ENCODE peak calls at places on chromosomes 2 and 18, in six cellular contexts. I is stomach, T is lower leg skin, D is prostate gland, N is heart left ventricle, F is IMR-90. O is an unnamed sample.

GRCh38 chr2:225124311-225124832 is 82.1 kb upstream of the DOCK10 start:
- DNase-seq in I (no peak), T (no peak), D (no peak), N (no peak), F (peak), O (no peak)

GRCh38 chr2:26767894-26768487 is 3.9 kb downstream of the SLC35F6 start:
- DNase-seq in I (peak), T (no peak), D (peak), N (no peak), F (no peak), O (no peak)

GRCh38 chr2:119756837-119757236 is 2.9 kb upstream of the PTPN4 start:
- DNase-seq in I (peak), T (no peak), D (no peak), N (peak), F (peak), O (peak)

GRCh38 chr2:187497858-187498463 is 49.9 kb upstream of the CALCRL start:
- DNase-seq in I (no peak), T (no peak), D (no peak), N (no peak), F (no peak), O (no peak)

GRCh38 chr2:3251974-3252373 is 125.6 kb downstream of the EIPR1 start:
- DNase-seq in I (no peak), T (no peak), D (no peak), N (no peak), F (peak), O (no peak)

GRCh38 chr2:99350194-99350593 is 13.0 kb downstream of the EIF5B start:
- DNase-seq in I (no peak), T (no peak), D (no peak), N (no peak), F (no peak), O (no peak)

GRCh38 chr2:170086751-170087150 is 91.2 kb upstream of the MYO3B start:
- DNase-seq in I (no peak), T (no peak), D (no peak), N (no peak), F (no peak), O (no peak)

GRCh38 chr18:62576858-62577512 is 54.2 kb downstream of the ZCCHC2 start:
- DNase-seq in I (no peak), T (no peak), D (no peak), N (no peak), F (no peak), O (no peak)

GRCh38 chr18:52813637-52814416 is 473.8 kb downstream of the DCC start:
- DNase-seq in I (no peak), T (no peak), D (no peak), N (no peak), F (no peak), O (no peak)

GRCh38 chr2:64913357-64913869 is 75.8 kb upstream of the SLC1A4 start:
- DNase-seq in I (peak), T (no peak), D (no peak), N (no peak), F (no peak), O (peak)

GRCh38 chr2:43874776-43875451 is 36.1 kb downstream of the ABCG8 start:
- DNase-seq in I (no peak), T (no peak), D (no peak), N (no peak), F (no peak), O (no peak)

GRCh38 chr2:29017716-29018275 is 36.7 kb downstream of the TOGARAM2 start:
- DNase-seq in I (no peak), T (no peak), D (no peak), N (no peak), F (no peak), O (no peak)

GRCh38 chr2:69353360-69353759 is 33.7 kb downstream of the GFPT1 start:
- DNase-seq in I (no peak), T (no peak), D (no peak), N (no peak), F (no peak), O (no peak)

GRCh38 chr2:229433351-229433750 is 162.3 kb upstream of the PID1 start:
- DNase-seq in I (no peak), T (no peak), D (no peak), N (no peak), F (no peak), O (no peak)

GRCh38 chr2:132652501-132652900 is 17.5 kb downstream of the LYPD1 start:
- DNase-seq in I (no peak), T (no peak), D (no peak), N (no peak), F (no peak), O (no peak)

GRCh38 chr2:225429718-225430117 is 30.2 kb downstream of the NYAP2 start:
- DNase-seq in I (peak), T (no peak), D (no peak), N (no peak), F (peak), O (peak)

GRCh38 chr18:34928068-34928753 is 113.0 kb upstream of the MAPRE2 start:
- DNase-seq in I (no peak), T (no peak), D (no peak), N (no peak), F (no peak), O (no peak)

GRCh38 chr2:137123241-137123640 is 357.9 kb downstream of the THSD7B start:
- DNase-seq in I (no peak), T (no peak), D (no peak), N (no peak), F (no peak), O (no peak)

GRCh38 chr2:138207531-138207930 is 243.3 kb downstream of the HNMT start:
- DNase-seq in I (no peak), T (no peak), D (no peak), N (no peak), F (no peak), O (no peak)

GRCh38 chr2:197212344-197213262 is 98.0 kb downstream of the ANKRD44 start:
- DNase-seq in I (no peak), T (no peak), D (no peak), N (no peak), F (peak), O (no peak)

GRCh38 chr2:197219636-197220035 is 90.9 kb downstream of the ANKRD44 start:
- DNase-seq in I (no peak), T (no peak), D (no peak), N (no peak), F (no peak), O (no peak)

GRCh38 chr2:197217561-197217960 is 93.0 kb downstream of the ANKRD44 start:
- DNase-seq in I (no peak), T (no peak), D (no peak), N (no peak), F (no peak), O (no peak)

GRCh38 chr2:197211881-197212342 is 98.7 kb downstream of the ANKRD44 start:
- DNase-seq in I (no peak), T (no peak), D (no peak), N (no peak), F (no peak), O (no peak)

GRCh38 chr2:197215988-197216979 is 94.3 kb downstream of the ANKRD44 start:
- DNase-seq in I (no peak), T (no peak), D (no peak), N (no peak), F (peak), O (no peak)
- TF ChIP-seq POLR2A in I (no peak), T (no peak), D (no peak), N (no peak), F (no peak), O (no peak)

GRCh38 chr2:2233171-2233826 is 97.8 kb downstream of the MYT1L start:
- DNase-seq in I (no peak), T (no peak), D (no peak), N (no peak), F (no peak), O (no peak)
- TF ChIP-seq CTCF in I (no peak), T (no peak), D (no peak), N (no peak), F (no peak), O (no peak)

DNA sequence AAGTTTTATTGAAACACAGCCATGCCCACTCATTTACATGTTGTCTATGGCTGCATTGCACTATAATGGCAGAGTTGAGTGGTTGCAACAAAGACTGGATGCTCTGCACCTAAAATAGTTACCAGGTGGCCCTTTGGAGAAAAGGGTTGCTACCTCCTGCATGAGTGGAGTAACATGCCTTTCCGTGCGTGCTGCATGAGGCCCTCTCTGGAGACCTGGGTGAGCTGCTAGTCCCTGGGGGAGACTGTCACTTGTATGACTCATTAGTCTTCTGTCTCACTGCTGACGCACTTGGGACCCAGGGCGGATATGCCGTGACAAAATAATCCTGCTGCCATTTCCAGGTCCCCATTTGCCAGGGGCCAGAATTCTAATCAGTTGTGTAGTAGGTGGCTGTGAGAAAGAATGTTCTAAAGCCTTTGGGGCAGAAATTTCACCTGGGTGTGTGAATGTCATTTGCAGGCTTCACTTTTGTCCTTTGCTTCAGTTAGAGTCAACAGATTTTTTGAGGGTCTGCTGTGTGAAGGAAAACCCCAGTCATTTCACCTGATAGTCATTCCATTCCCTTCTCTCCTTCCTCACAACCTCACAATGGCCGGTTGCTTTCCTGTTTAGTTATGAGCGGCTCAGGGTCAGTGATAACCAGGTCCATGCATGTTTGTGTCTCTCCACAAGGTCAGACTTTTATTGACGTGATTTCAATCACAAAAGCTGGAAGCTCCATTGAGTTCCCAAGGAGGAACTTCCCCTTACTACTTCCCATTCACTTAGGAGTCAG is 74.0 kb downstream of the NPAS2 start:
- DNase-seq in I (no peak), T (no peak), D (no peak), N (no peak), F (no peak), O (no peak)
- TF ChIP-seq POLR2A in I (no peak), T (no peak), D (no peak), N (no peak), F (no peak), O (no peak)

DNA sequence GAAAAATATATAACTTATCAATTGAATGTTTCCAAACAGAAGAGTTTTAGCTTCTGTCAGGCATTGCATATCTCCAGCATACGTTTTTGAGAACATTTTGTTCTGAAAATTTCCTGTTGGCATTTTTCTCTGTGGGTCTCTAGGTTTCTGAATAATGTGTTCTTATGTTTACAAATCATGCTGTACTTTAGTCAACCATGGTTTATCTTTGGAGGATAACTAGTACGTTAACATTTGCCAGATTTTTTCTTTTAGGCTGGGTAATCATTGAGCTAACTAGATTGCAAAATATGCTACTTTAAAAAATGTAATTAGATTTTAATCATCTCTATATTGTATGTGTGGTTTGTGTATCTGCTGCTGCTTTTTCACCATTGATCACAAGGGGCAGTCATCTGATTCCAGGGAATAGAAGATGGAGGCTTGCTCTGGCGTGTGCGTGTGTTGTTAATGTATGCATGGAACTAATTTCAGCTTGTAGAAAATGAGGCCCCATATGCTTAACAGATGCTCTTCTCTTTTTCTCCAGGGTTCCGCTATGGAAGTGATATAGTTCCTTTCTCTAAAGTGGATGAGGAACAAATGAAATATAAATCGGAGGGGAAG is 21.3 kb downstream of the XRCC5 start:
- DNase-seq in I (no peak), T (no peak), D (no peak), N (no peak), F (no peak), O (no peak)
- TF ChIP-seq CTCF in I (no peak), T (no peak), D (no peak), N (no peak), F (no peak), O (no peak)

DNA sequence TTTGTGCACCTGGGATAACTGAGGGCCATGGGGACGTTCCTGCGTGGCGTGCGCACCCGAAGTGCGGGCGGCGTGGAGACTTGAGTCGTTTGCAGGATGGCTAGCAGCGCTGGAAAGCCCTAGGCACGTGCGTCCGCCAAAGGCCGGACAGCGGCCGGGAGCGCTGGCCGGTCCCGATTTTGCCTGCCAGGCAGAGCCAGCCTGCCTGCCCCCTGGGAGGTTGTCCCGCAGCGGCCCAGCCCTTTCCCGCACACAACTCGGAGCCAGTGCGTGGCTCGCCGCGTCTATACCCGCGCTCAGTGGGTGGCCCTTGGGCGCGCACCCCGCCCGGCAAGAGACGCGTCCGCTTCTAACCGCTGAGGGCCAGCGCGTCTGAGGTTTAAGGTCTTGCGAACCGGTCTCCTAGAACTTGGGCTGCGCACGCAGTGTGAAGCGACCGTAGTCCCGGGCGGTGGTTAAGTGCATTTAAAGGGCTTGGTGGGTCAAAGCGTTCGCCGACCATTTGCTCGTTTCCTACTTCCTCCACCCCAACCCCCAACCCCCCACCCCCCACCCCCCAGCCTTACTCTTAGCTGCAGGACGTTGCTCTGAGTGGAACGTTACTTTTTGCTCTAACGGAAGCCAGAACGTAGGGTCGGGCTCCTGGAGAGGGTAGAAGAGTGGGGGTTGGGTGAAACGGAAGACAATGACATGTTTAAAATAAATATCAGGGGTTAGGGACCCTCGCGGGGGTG is 627 bp downstream of the CDCA7 start:
- DNase-seq in I (peak), T (no peak), D (peak), N (peak), F (peak), O (peak)
- TF ChIP-seq POLR2A in I (no peak), T (no peak), D (no peak), N (no peak), F (no peak), O (no peak)

GRCh38 chr2:79982445-79982844 is 322.1 kb downstream of the LRRTM1 start:
- DNase-seq in I (no peak), T (no peak), D (no peak), N (no peak), F (no peak), O (no peak)
- TF ChIP-seq CTCF in I (no peak), T (no peak), D (no peak), N (no peak), F (peak), O (no peak)